ENCODE peak calls at places on chromosomes 3 and 15, in five cellular contexts. One of them, this sample, is unnamed.

GRCh38 chr15:65355983-65356353 is 21.8 kb downstream of the IGDCC3 start:
- DNase-seq in hepatic stellate cell: no peak
- DNase-seq in HEK293T: no peak
- DNase-seq in kidney: no peak
- DNase-seq in posterior cingulate gyrus: no peak
- DNase-seq in this sample: no peak

GRCh38 chr3:44048196-44048924 is 193.3 kb upstream of the TOPAZ1 start:
- DNase-seq in hepatic stellate cell: no peak
- DNase-seq in HEK293T: no peak
- DNase-seq in kidney: no peak
- DNase-seq in posterior cingulate gyrus: no peak
- DNase-seq in this sample: peak; percentile 92

GRCh38 chr15:90261811-90262210 is 3.7 kb upstream of the NGRN start:
- DNase-seq in hepatic stellate cell: no peak
- DNase-seq in HEK293T: no peak
- DNase-seq in kidney: no peak
- DNase-seq in posterior cingulate gyrus: no peak
- DNase-seq in this sample: no peak

GRCh38 chr3:107861904-107862303 is 228.9 kb downstream of the CD47 start:
- DNase-seq in hepatic stellate cell: no peak
- DNase-seq in HEK293T: no peak
- DNase-seq in kidney: no peak
- DNase-seq in posterior cingulate gyrus: no peak
- DNase-seq in this sample: no peak

GRCh38 chr15:46618984-46619383 is 984.2 kb downstream of the SQOR start:
- DNase-seq in hepatic stellate cell: no peak
- DNase-seq in HEK293T: no peak
- DNase-seq in kidney: no peak
- DNase-seq in posterior cingulate gyrus: no peak
- DNase-seq in this sample: no peak

GRCh38 chr15:101510212-101511197 is 21.0 kb upstream of the PCSK6 start:
- DNase-seq in hepatic stellate cell: no peak
- DNase-seq in HEK293T: no peak
- DNase-seq in kidney: no peak
- DNase-seq in posterior cingulate gyrus: no peak
- DNase-seq in this sample: no peak

GRCh38 chr15:44550734-44551133 is 13.8 kb downstream of the EIF3J start:
- DNase-seq in hepatic stellate cell: no peak
- DNase-seq in HEK293T: no peak
- DNase-seq in kidney: no peak
- DNase-seq in posterior cingulate gyrus: no peak
- DNase-seq in this sample: no peak

GRCh38 chr15:57429098-57429497 is 52.8 kb downstream of the CGNL1 start:
- DNase-seq in hepatic stellate cell: no peak
- DNase-seq in HEK293T: no peak
- DNase-seq in kidney: no peak
- DNase-seq in posterior cingulate gyrus: no peak
- DNase-seq in this sample: peak; percentile 29

GRCh38 chr3:112009670-112010069 is 10.9 kb downstream of the TAGLN3 start:
- DNase-seq in hepatic stellate cell: no peak
- DNase-seq in HEK293T: no peak
- DNase-seq in kidney: no peak
- DNase-seq in posterior cingulate gyrus: no peak
- DNase-seq in this sample: no peak

GRCh38 chr3:42702982-42703694 is 540 bp upstream of the HHATL start:
- DNase-seq in hepatic stellate cell: peak; percentile 4
- DNase-seq in HEK293T: no peak
- DNase-seq in kidney: no peak
- DNase-seq in posterior cingulate gyrus: no peak
- DNase-seq in this sample: no peak

GRCh38 chr15:56821721-56822425 is 88.6 kb upstream of the ZNF280D start:
- DNase-seq in hepatic stellate cell: peak; percentile 17
- DNase-seq in HEK293T: peak; percentile 53
- DNase-seq in kidney: no peak
- DNase-seq in posterior cingulate gyrus: peak; percentile 60
- DNase-seq in this sample: peak; percentile 68

GRCh38 chr15:61715082-61715481 is 345.2 kb downstream of the VPS13C start:
- DNase-seq in hepatic stellate cell: no peak
- DNase-seq in HEK293T: no peak
- DNase-seq in kidney: no peak
- DNase-seq in posterior cingulate gyrus: no peak
- DNase-seq in this sample: no peak

GRCh38 chr15:78415284-78415683 is 22.7 kb upstream of the IREB2 start:
- DNase-seq in hepatic stellate cell: peak; percentile 17
- DNase-seq in HEK293T: peak; percentile 54
- DNase-seq in kidney: no peak
- DNase-seq in posterior cingulate gyrus: no peak
- DNase-seq in this sample: no peak

GRCh38 chr3:24323272-24323671 is 171.4 kb downstream of the THRB start:
- DNase-seq in hepatic stellate cell: no peak
- DNase-seq in HEK293T: no peak
- DNase-seq in kidney: no peak
- DNase-seq in posterior cingulate gyrus: no peak
- DNase-seq in this sample: no peak

GRCh38 chr3:88807471-88808090 is 299.8 kb upstream of the EPHA3 start:
- DNase-seq in hepatic stellate cell: peak; percentile 9
- DNase-seq in HEK293T: no peak
- DNase-seq in kidney: no peak
- DNase-seq in posterior cingulate gyrus: no peak
- DNase-seq in this sample: peak; percentile 48

GRCh38 chr15:40054056-40054745 is 15.2 kb upstream of the SRP14 start:
- DNase-seq in hepatic stellate cell: no peak
- DNase-seq in HEK293T: no peak
- DNase-seq in kidney: no peak
- DNase-seq in posterior cingulate gyrus: no peak
- DNase-seq in this sample: no peak

GRCh38 chr15:99409097-99409473 is 156.7 kb upstream of the MEF2A start:
- DNase-seq in hepatic stellate cell: peak; percentile 86
- DNase-seq in HEK293T: no peak
- DNase-seq in kidney: peak; percentile 90
- DNase-seq in posterior cingulate gyrus: peak; percentile 41
- DNase-seq in this sample: peak; percentile 27

GRCh38 chr3:114441386-114441785 is 147.6 kb downstream of the TIGIT start:
- DNase-seq in hepatic stellate cell: no peak
- DNase-seq in HEK293T: no peak
- DNase-seq in kidney: no peak
- DNase-seq in posterior cingulate gyrus: no peak
- DNase-seq in this sample: no peak

This sample was measured in COLO829.